ENCODE peak calls at places on chromosomes 16 and 17, in seven cellular contexts. B is stimulated activated CD4-positive, alpha-beta T cell treated with anti-CD3 and anti-CD28 coated beads, TNF-alpha, amount 100 ng/mL, for 48 hours; I is cardiac muscle cell; F is astrocyte of the spinal cord; Y is Caki2; S is NCI-H345; V is KBM-7. P is an unnamed sample.

GRCh38 chr16:53041196-53041977 is 11.3 kb downstream of the CHD9NB start:
- DNase-seq in B (no peak), I (no peak), F (peak; percentile 44), Y (peak; percentile 21), S (no peak), V (peak; percentile 57), P (no peak)

GRCh38 chr17:75783803-75784472 is 668 bp upstream of the UNK start:
- DNase-seq in B (no peak), I (no peak), F (no peak), Y (no peak), S (peak; percentile 60), V (peak; percentile 14), P (no peak)

GRCh38 chr17:9645858-9646555 is 690 bp downstream of the USP43 start:
- DNase-seq in B (peak; percentile 14), I (peak; percentile 71), F (peak; percentile 36), Y (peak; percentile 53), S (peak; percentile 31), V (peak; percentile 63), P (peak; percentile 11)

GRCh38 chr17:9367186-9367585 is 208.4 kb downstream of the STX8 start:
- DNase-seq in B (no peak), I (peak; percentile 23), F (no peak), Y (no peak), S (no peak), V (no peak), P (no peak)

GRCh38 chr16:75742424-75743047 is 16.2 kb upstream of the CPHXL start:
- DNase-seq in B (no peak), I (no peak), F (peak; percentile 29), Y (peak; percentile 20), S (no peak), V (peak; percentile 15), P (no peak)

GRCh38 chr17:17809527-17810373 is 27.0 kb downstream of the SREBF1 start:
- DNase-seq in B (no peak), I (peak; percentile 79), F (peak; percentile 41), Y (no peak), S (no peak), V (no peak), P (no peak)

GRCh38 chr17:50152736-50153135 is 2.3 kb upstream of the PPP1R9B start:
- DNase-seq in B (no peak), I (no peak), F (no peak), Y (no peak), S (no peak), V (no peak), P (no peak)

GRCh38 chr17:19750020-19750572 is 2.0 kb upstream of the ALDH3A1 start:
- DNase-seq in B (no peak), I (no peak), F (no peak), Y (no peak), S (no peak), V (no peak), P (no peak)

GRCh38 chr16:79540825-79541595 is 59.5 kb downstream of the MAF start:
- DNase-seq in B (no peak), I (no peak), F (no peak), Y (no peak), S (no peak), V (no peak), P (no peak)

GRCh38 chr17:77131919-77132318 is 8.8 kb upstream of the SEC14L1 start:
- DNase-seq in B (no peak), I (no peak), F (no peak), Y (no peak), S (no peak), V (no peak), P (no peak)

GRCh38 chr16:64416232-64417010 is 705.4 kb downstream of the CDH11 start:
- DNase-seq in B (no peak), I (no peak), F (peak; percentile 85), Y (peak; percentile 19), S (no peak), V (no peak), P (no peak)

GRCh38 chr16:12337776-12338655 is 361.5 kb downstream of the SNX29 start:
- DNase-seq in B (no peak), I (no peak), F (peak; percentile 35), Y (no peak), S (no peak), V (no peak), P (no peak)

GRCh38 chr16:89112377-89113151 is 18.9 kb downstream of the ACSF3 start:
- DNase-seq in B (no peak), I (no peak), F (no peak), Y (no peak), S (no peak), V (no peak), P (no peak)

GRCh38 chr17:76753061-76753961 is 15.4 kb downstream of the MFSD11 start:
- DNase-seq in B (no peak), I (no peak), F (no peak), Y (no peak), S (no peak), V (no peak), P (no peak)

GRCh38 chr17:39755550-39756375 is 18.0 kb downstream of the GRB7 start:
- DNase-seq in B (no peak), I (no peak), F (no peak), Y (no peak), S (no peak), V (peak; percentile 30), P (no peak)

GRCh38 chr17:57989011-57989345 is 924 bp upstream of the VEZF1 start:
- DNase-seq in B (no peak), I (peak; percentile 38), F (peak; percentile 36), Y (peak; percentile 16), S (no peak), V (no peak), P (no peak)

GRCh38 chr17:40283662-40284061 is 4.0 kb upstream of the CDC6 start:
- DNase-seq in B (no peak), I (no peak), F (peak; percentile 95), Y (peak; percentile 98), S (no peak), V (no peak), P (no peak)

GRCh38 chr17:72642720-72643119 is 449.8 kb downstream of the SLC39A11 start:
- DNase-seq in B (no peak), I (no peak), F (no peak), Y (no peak), S (no peak), V (no peak), P (no peak)

GRCh38 chr16:88886915-88887521 is 20.6 kb upstream of the PABPN1L start:
- DNase-seq in B (no peak), I (no peak), F (no peak), Y (no peak), S (no peak), V (no peak), P (no peak)

GRCh38 chr16:84040823-84041391 is 1.7 kb downstream of the SLC38A8 start:
- DNase-seq in B (no peak), I (no peak), F (peak; percentile 21), Y (no peak), S (no peak), V (no peak), P (no peak)

GRCh38 chr17:32191306-32191705 is 49.0 kb downstream of the RHOT1 start:
- DNase-seq in B (no peak), I (no peak), F (peak; percentile 42), Y (no peak), S (no peak), V (no peak), P (no peak)

GRCh38 chr17:35087731-35088646 is 24.5 kb upstream of the RFFL start:
- DNase-seq in B (no peak), I (peak; percentile 70), F (peak; percentile 53), Y (peak; percentile 67), S (peak; percentile 20), V (peak; percentile 55), P (no peak)

GRCh38 chr16:85984211-85984880 is 85.4 kb downstream of the IRF8 start:
- DNase-seq in B (no peak), I (no peak), F (no peak), Y (no peak), S (no peak), V (no peak), P (no peak)

GRCh38 chr17:72591500-72592241 is 470.9 kb downstream of the SOX9 start:
- DNase-seq in B (no peak), I (peak; percentile 34), F (peak; percentile 45), Y (peak; percentile 55), S (peak; percentile 52), V (no peak), P (no peak)

GRCh38 chr17:28643979-28644781 is 778 bp downstream of the BLTP2 start:
- DNase-seq in B (peak; percentile 8), I (peak; percentile 61), F (peak; percentile 42), Y (peak; percentile 34), S (peak; percentile 35), V (peak; percentile 86), P (peak; percentile 2)

GRCh38 chr17:37570527-37571093 is 38.6 kb downstream of the SYNRG start:
- DNase-seq in B (peak; percentile 18), I (peak; percentile 63), F (peak; percentile 64), Y (peak; percentile 69), S (peak; percentile 6), V (peak; percentile 52), P (peak; percentile 10)

GRCh38 chr17:901964-902363 is 77.6 kb downstream of the NXN start:
- DNase-seq in B (no peak), I (no peak), F (no peak), Y (no peak), S (no peak), V (no peak), P (no peak)

GRCh38 chr17:47203984-47204721 is 5.0 kb upstream of the MYL4 start:
- DNase-seq in B (no peak), I (no peak), F (no peak), Y (no peak), S (no peak), V (peak; percentile 32), P (peak; percentile 66)

GRCh38 chr17:35051183-35051578 is 12.3 kb downstream of the RFFL start:
- DNase-seq in B (no peak), I (no peak), F (no peak), Y (peak; percentile 41), S (no peak), V (peak; percentile 76), P (no peak)

GRCh38 chr16:5059386-5060072 is 6.2 kb downstream of the C16orf89 start:
- DNase-seq in B (no peak), I (no peak), F (no peak), Y (no peak), S (no peak), V (no peak), P (no peak)

GRCh38 chr16:27441998-27442397 is 40.0 kb downstream of the IL21R start:
- DNase-seq in B (no peak), I (no peak), F (no peak), Y (no peak), S (no peak), V (no peak), P (no peak)

GRCh38 chr17:44362479-44362963 is 1.1 kb downstream of the FAM171A2 start:
- DNase-seq in B (no peak), I (no peak), F (no peak), Y (no peak), S (no peak), V (no peak), P (no peak)

GRCh38 chr16:24117680-24118079 is 138.5 kb upstream of the CACNG3 start:
- DNase-seq in B (no peak), I (no peak), F (no peak), Y (no peak), S (no peak), V (no peak), P (no peak)

GRCh38 chr16:22262460-22262859 is 34.7 kb upstream of the POLR3E start:
- DNase-seq in B (no peak), I (no peak), F (peak; percentile 44), Y (no peak), S (no peak), V (no peak), P (no peak)

GRCh38 chr17:20207295-20207985 is 198.3 kb downstream of the SPECC1 start:
- DNase-seq in B (no peak), I (no peak), F (no peak), Y (no peak), S (no peak), V (no peak), P (no peak)

GRCh38 chr16:23148513-23149266 is 562 bp downstream of the USP31 start:
- DNase-seq in B (peak; percentile 34), I (peak; percentile 54), F (peak; percentile 29), Y (peak; percentile 69), S (peak; percentile 53), V (peak; percentile 38), P (peak; percentile 5)

P was measured in stimulated activated CD8-positive, alpha-beta memory T cell treated with anti-CD3 and anti-CD28 coated beads, Interleukin-7, amount 100 ng/mL, for 48 hours.